ENCODE peak calls at places on chromosomes 13 and 19, in five cellular contexts. One of them, this sample, is unnamed.

GRCh38 chr19:45729774-45730388 is 815 bp downstream of the FBXO46 start:
- DNase-seq in heart right ventricle: no peak
- DNase-seq in thoracic aorta: no peak
- DNase-seq in psoas muscle: no peak
- DNase-seq in breast epithelium: no peak
- DNase-seq in this sample: no peak

GRCh38 chr13:98144501-98145350 is 1.8 kb downstream of the FARP1 start:
- DNase-seq in heart right ventricle: no peak
- DNase-seq in thoracic aorta: no peak
- DNase-seq in psoas muscle: no peak
- DNase-seq in breast epithelium: no peak
- DNase-seq in this sample: no peak

GRCh38 chr13:70814684-70815083 is 706.4 kb upstream of the KLHL1 start:
- DNase-seq in heart right ventricle: no peak
- DNase-seq in thoracic aorta: no peak
- DNase-seq in psoas muscle: no peak
- DNase-seq in breast epithelium: no peak
- DNase-seq in this sample: no peak

GRCh38 chr19:15292847-15293582 is 39.3 kb downstream of the BRD4 start:
- DNase-seq in heart right ventricle: peak; percentile 35
- DNase-seq in thoracic aorta: no peak
- DNase-seq in psoas muscle: no peak
- DNase-seq in breast epithelium: no peak
- DNase-seq in this sample: no peak

GRCh38 chr13:114049026-114049425 is 75.2 kb upstream of the C13orf46 start:
- DNase-seq in heart right ventricle: no peak
- DNase-seq in thoracic aorta: no peak
- DNase-seq in psoas muscle: no peak
- DNase-seq in breast epithelium: no peak
- DNase-seq in this sample: no peak

GRCh38 chr13:111241006-111241755 is 79.3 kb upstream of the TEX29 start:
- DNase-seq in heart right ventricle: no peak
- DNase-seq in thoracic aorta: no peak
- DNase-seq in psoas muscle: no peak
- DNase-seq in breast epithelium: no peak
- DNase-seq in this sample: no peak

GRCh38 chr13:99018418-99019180 is 40.7 kb upstream of the DOCK9 start:
- DNase-seq in heart right ventricle: no peak
- DNase-seq in thoracic aorta: no peak
- DNase-seq in psoas muscle: no peak
- DNase-seq in breast epithelium: no peak
- DNase-seq in this sample: no peak

GRCh38 chr13:28566283-28566682 is 71.4 kb upstream of the FLT1 start:
- DNase-seq in heart right ventricle: no peak
- DNase-seq in thoracic aorta: no peak
- DNase-seq in psoas muscle: no peak
- DNase-seq in breast epithelium: no peak
- DNase-seq in this sample: no peak

GRCh38 chr13:75963318-75963717 is 327.2 kb downstream of the LMO7 start:
- DNase-seq in heart right ventricle: no peak
- DNase-seq in thoracic aorta: no peak
- DNase-seq in psoas muscle: no peak
- DNase-seq in breast epithelium: no peak
- DNase-seq in this sample: no peak

GRCh38 chr13:106532111-106532929 is 3.1 kb downstream of the EFNB2 start:
- DNase-seq in heart right ventricle: no peak
- DNase-seq in thoracic aorta: no peak
- DNase-seq in psoas muscle: peak; percentile 39
- DNase-seq in breast epithelium: no peak
- DNase-seq in this sample: no peak

GRCh38 chr19:39352549-39353285 is 10.5 kb downstream of the SAMD4B start:
- DNase-seq in heart right ventricle: no peak
- DNase-seq in thoracic aorta: no peak
- DNase-seq in psoas muscle: no peak
- DNase-seq in breast epithelium: no peak
- DNase-seq in this sample: no peak

GRCh38 chr13:101242720-101243119 is 173.6 kb downstream of the NALCN start:
- DNase-seq in heart right ventricle: no peak
- DNase-seq in thoracic aorta: no peak
- DNase-seq in psoas muscle: no peak
- DNase-seq in breast epithelium: no peak
- DNase-seq in this sample: no peak

DNA sequence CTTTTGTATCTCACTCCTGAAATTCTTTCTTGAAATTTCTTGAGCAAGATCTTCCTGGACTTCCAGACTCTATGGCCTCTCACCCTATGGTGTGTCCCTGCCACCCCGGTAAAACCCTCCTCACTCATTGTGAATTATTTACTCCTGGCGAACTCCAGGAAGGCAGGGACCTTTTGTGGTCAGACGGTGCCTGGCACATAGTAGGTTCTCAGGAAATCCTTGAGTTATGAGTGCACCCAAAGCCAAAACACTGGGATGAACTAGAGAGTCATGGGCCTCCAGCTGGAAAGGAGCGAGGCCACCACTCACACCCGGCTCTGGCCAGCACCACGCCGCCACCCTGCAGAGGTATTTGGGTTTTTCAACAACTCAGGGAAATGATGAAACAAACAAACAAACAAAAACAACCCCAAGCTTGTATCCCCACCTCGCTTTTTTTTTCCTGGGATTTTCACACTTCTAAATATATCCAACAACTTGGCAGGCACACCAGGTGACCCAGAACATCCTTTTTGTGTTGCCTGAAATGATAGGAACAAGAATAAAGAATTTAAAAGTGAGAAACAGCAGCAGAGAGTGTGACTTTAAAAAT is 11.2 kb downstream of the HPN start:
- DNase-seq in heart right ventricle: no peak
- DNase-seq in thoracic aorta: no peak
- DNase-seq in psoas muscle: peak; percentile 71
- DNase-seq in breast epithelium: no peak
- DNase-seq in this sample: no peak
- H3K27ac ChIP-seq in heart right ventricle: no peak overlapping the region
- H3K27ac ChIP-seq in thoracic aorta: no peak overlapping the region
- H3K27ac ChIP-seq in psoas muscle: peak overlapping the region; percentile 61
- H3K27ac ChIP-seq in breast epithelium: no peak overlapping the region
- H3K27ac ChIP-seq in this sample: no peak overlapping the region

DNA sequence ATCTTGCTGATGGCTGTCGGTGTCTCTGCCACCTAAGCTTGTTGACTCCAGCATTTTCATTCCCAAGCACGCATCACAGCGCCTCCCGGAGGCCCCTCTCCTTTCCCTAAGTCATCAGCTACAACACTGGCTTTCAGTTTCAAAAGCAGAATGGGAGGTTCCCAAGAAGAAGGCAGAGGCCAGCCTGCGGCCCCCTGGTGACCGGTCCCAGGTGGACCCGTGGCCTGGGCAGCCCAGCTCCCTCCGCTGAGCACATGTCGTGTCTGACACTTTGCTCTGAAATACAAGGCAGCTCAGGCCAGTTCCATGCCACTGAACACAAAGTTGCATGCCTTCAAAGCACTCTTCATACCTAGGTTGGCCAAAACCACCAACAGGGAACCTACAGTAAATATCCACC is 8.5 kb downstream of the MLLT1 start:
- DNase-seq in heart right ventricle: no peak
- DNase-seq in thoracic aorta: no peak
- DNase-seq in psoas muscle: no peak
- DNase-seq in breast epithelium: no peak
- DNase-seq in this sample: no peak
- TF ChIP-seq CTCF in heart right ventricle: no peak
- TF ChIP-seq CTCF in thoracic aorta: no peak
- TF ChIP-seq CTCF in psoas muscle: no peak
- TF ChIP-seq CTCF in breast epithelium: no peak
- TF ChIP-seq CTCF in this sample: no peak

DNA sequence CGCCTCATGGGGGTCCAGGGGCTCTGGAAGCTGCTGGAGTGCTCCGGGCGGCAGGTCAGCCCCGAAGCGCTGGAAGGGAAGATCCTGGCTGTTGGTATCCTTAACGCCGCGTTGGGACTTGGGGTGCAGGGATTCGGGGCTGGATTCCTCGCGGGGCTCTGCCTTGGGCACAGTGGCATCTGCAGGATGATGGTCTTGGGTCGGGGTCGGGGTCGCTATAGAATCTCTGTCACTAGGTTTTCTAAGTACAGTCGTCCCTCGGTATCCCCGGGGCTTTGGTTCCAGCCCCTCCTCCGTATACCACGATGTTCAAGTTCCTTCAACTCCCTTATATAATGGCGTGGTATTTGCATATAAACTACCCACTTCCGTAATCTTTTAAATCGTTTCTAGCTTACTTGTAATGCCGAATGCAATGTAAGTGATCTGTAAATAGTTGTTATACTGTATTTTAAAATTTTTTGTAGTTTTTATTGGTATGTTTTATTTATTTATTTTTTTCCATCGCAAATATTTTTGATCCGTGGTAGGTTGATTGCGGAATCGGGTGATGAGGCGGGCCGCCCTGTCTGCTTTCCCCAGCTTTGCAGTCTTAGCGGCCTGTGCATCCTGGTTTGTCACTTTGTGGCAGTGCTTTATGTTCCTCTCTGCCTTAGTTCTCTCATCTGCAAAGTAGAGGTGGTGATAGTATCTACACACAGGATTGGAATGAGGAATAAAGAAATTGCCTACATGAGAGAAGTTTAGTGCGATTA is 606 bp downstream of the ERCC5 start:
- DNase-seq in heart right ventricle: peak; percentile 15
- DNase-seq in thoracic aorta: no peak
- DNase-seq in psoas muscle: peak; percentile 55
- DNase-seq in breast epithelium: no peak
- DNase-seq in this sample: no peak
- H3K4me1 ChIP-seq in heart right ventricle: peaks cover 33% of the 10 kb centered on the region
- H3K4me1 ChIP-seq in thoracic aorta: peaks cover 18% of the 10 kb centered on the region
- H3K4me1 ChIP-seq in psoas muscle: peaks cover 9% of the 10 kb centered on the region
- H3K4me1 ChIP-seq in breast epithelium: peaks cover 2% of the 10 kb centered on the region
- H3K4me1 ChIP-seq in this sample: peaks cover 11% of the 10 kb centered on the region

GRCh38 chr19:50779504-50780457 is 9.5 kb downstream of the GPR32 start:
- DNase-seq in heart right ventricle: no peak
- DNase-seq in thoracic aorta: no peak
- DNase-seq in psoas muscle: no peak
- DNase-seq in breast epithelium: no peak
- DNase-seq in this sample: no peak

GRCh38 chr19:50778906-50779430 is 8.7 kb downstream of the GPR32 start:
- DNase-seq in heart right ventricle: no peak
- DNase-seq in thoracic aorta: no peak
- DNase-seq in psoas muscle: no peak
- DNase-seq in breast epithelium: no peak
- DNase-seq in this sample: no peak

GRCh38 chr19:50777261-50777660 is 7.0 kb downstream of the GPR32 start:
- DNase-seq in heart right ventricle: no peak
- DNase-seq in thoracic aorta: no peak
- DNase-seq in psoas muscle: no peak
- DNase-seq in breast epithelium: no peak
- DNase-seq in this sample: no peak

GRCh38 chr19:50776131-50776530 is 5.9 kb downstream of the GPR32 start:
- DNase-seq in heart right ventricle: no peak
- DNase-seq in thoracic aorta: no peak
- DNase-seq in psoas muscle: no peak
- DNase-seq in breast epithelium: no peak
- DNase-seq in this sample: no peak

DNA sequence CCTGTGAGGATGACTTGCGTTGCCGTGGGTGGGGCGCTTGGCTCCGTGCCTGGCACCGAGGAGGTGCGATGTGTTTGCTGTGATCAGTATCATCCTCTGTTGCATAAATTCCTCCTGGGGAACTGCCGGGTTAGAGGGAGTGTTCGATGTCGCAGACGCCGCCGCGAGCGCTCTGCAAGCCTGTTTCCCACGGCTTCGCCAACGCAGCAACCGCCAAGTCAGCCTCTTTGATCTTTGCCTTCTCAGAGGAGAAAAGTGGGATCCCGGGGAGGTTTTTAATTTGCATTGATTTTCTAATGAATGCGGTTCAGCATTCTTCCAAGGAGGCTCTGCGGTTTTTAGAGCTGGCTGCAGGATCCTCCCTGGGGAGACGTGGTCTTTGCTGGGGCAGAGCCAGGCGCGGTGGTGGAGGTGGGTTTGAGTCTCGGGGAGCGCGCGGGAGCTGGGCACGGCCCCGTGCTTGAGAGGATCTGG is 7.6 kb downstream of the GPR32 start:
- DNase-seq in heart right ventricle: no peak
- DNase-seq in thoracic aorta: no peak
- DNase-seq in psoas muscle: no peak
- DNase-seq in breast epithelium: no peak
- DNase-seq in this sample: no peak
- H3K27ac ChIP-seq in heart right ventricle: no peak overlapping the region
- H3K27ac ChIP-seq in thoracic aorta: no peak overlapping the region
- H3K27ac ChIP-seq in psoas muscle: no peak overlapping the region
- H3K27ac ChIP-seq in breast epithelium: no peak overlapping the region
- H3K27ac ChIP-seq in this sample: no peak overlapping the region

DNA sequence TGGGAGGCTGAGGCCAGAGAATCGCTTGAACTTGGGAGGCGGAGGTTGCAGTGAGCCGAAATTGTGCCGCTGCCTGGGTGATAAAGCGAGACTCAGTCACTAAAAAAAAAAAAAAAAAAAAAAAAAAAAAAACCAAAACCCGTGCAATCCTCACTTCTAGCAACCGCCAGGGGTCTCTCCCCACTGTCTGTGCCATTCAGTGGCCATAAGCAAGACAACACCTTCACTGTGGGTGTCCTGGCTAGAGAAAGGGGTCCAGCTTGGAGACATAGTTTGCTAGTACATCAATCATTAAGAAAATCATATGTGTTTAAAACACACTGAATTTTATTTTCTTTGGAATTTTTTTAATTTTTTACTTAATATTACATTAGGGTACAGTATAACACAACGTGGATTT is 68.2 kb downstream of the RASL11A start:
- DNase-seq in heart right ventricle: no peak
- DNase-seq in thoracic aorta: no peak
- DNase-seq in psoas muscle: no peak
- DNase-seq in breast epithelium: no peak
- DNase-seq in this sample: no peak
- TF ChIP-seq CTCF in heart right ventricle: no peak
- TF ChIP-seq CTCF in thoracic aorta: no peak
- TF ChIP-seq CTCF in psoas muscle: no peak
- TF ChIP-seq CTCF in breast epithelium: no peak
- TF ChIP-seq CTCF in this sample: no peak

GRCh38 chr13:79480954-79481684 is at the start of gene NDFIP2:
- DNase-seq in heart right ventricle: peak; percentile 83
- DNase-seq in thoracic aorta: peak; percentile 9
- DNase-seq in psoas muscle: peak; percentile 92
- DNase-seq in breast epithelium: peak; percentile 73
- DNase-seq in this sample: peak; percentile 88
- H3K4me1 ChIP-seq in heart right ventricle: peaks cover 36% of the 10 kb centered on the region
- H3K4me1 ChIP-seq in thoracic aorta: peaks cover 16% of the 10 kb centered on the region
- H3K4me1 ChIP-seq in psoas muscle: peaks cover 31% of the 10 kb centered on the region
- H3K4me1 ChIP-seq in breast epithelium: no peaks in the 10 kb centered on the region
- H3K4me1 ChIP-seq in this sample: peaks cover 10% of the 10 kb centered on the region

DNA sequence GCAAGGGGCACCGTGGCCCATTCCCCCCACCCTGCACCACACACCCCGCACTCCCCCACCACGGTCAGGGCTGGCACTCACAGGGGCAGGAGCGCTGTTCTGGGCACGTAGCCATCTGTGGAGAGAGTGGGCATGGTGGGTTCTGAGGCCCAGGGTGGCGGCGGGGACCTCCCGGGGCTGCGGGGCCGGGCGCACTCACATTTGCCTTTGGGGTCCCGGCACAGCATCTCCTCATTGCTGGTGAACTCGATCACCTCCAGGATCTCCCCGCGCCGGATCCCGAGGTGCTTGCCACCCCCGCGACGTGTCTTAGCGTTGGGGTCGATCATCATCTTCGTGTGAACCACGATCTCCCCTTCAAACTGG is 12.1 kb downstream of the PRAM1 start:
- DNase-seq in heart right ventricle: no peak
- DNase-seq in thoracic aorta: no peak
- DNase-seq in psoas muscle: no peak
- DNase-seq in breast epithelium: no peak
- DNase-seq in this sample: no peak
- H3K27ac ChIP-seq in heart right ventricle: no peak overlapping the region
- H3K27ac ChIP-seq in thoracic aorta: no peak overlapping the region
- H3K27ac ChIP-seq in psoas muscle: no peak overlapping the region
- H3K27ac ChIP-seq in breast epithelium: peak overlapping the region; percentile 71
- H3K27ac ChIP-seq in this sample: no peak overlapping the region